ENCODE peak calls at places on chromosomes 16 and 17, in eight cellular contexts. One of them, this sample, is unnamed.

GRCh38 chr16:67674851-67675578 is 8.4 kb downstream of the C16orf86 start:
- DNase-seq in EH: no peak
- DNase-seq in Daoy: no peak
- DNase-seq in occipital lobe: no peak
- DNase-seq in Panc1: no peak
- DNase-seq in BJ: no peak
- DNase-seq in substantia nigra: no peak
- DNase-seq in HEK293T: no peak
- DNase-seq in this sample: no peak

GRCh38 chr16:87956169-87956770 is 5.0 kb downstream of the BANP start:
- DNase-seq in EH: peak
- DNase-seq in Daoy: no peak
- DNase-seq in occipital lobe: no peak
- DNase-seq in Panc1: no peak
- DNase-seq in BJ: no peak
- DNase-seq in substantia nigra: no peak
- DNase-seq in HEK293T: no peak
- DNase-seq in this sample: peak

GRCh38 chr16:56041556-56042140 is 149.6 kb upstream of the GNAO1 start:
- DNase-seq in EH: peak
- DNase-seq in Daoy: peak
- DNase-seq in occipital lobe: no peak
- DNase-seq in Panc1: no peak
- DNase-seq in BJ: no peak
- DNase-seq in substantia nigra: peak
- DNase-seq in HEK293T: peak
- DNase-seq in this sample: no peak

GRCh38 chr17:76996741-76997694 is 128.8 kb downstream of the MGAT5B start:
- DNase-seq in EH: no peak
- DNase-seq in Daoy: no peak
- DNase-seq in occipital lobe: no peak
- DNase-seq in Panc1: no peak
- DNase-seq in BJ: no peak
- DNase-seq in substantia nigra: no peak
- DNase-seq in HEK293T: no peak
- DNase-seq in this sample: no peak

GRCh38 chr17:12320286-12320685 is 299.6 kb downstream of the MAP2K4 start:
- DNase-seq in EH: peak
- DNase-seq in Daoy: peak
- DNase-seq in occipital lobe: no peak
- DNase-seq in Panc1: no peak
- DNase-seq in BJ: peak
- DNase-seq in substantia nigra: no peak
- DNase-seq in HEK293T: no peak
- DNase-seq in this sample: peak

GRCh38 chr16:50699345-50700159 is 6.1 kb downstream of the NOD2 start:
- DNase-seq in EH: no peak
- DNase-seq in Daoy: peak
- DNase-seq in occipital lobe: no peak
- DNase-seq in Panc1: no peak
- DNase-seq in BJ: no peak
- DNase-seq in substantia nigra: no peak
- DNase-seq in HEK293T: no peak
- DNase-seq in this sample: peak

GRCh38 chr16:77288222-77288621 is 89.0 kb downstream of the SYCE1L start:
- DNase-seq in EH: peak
- DNase-seq in Daoy: peak
- DNase-seq in occipital lobe: no peak
- DNase-seq in Panc1: no peak
- DNase-seq in BJ: peak
- DNase-seq in substantia nigra: no peak
- DNase-seq in HEK293T: no peak
- DNase-seq in this sample: peak

GRCh38 chr17:55727275-55727674 is 4.6 kb upstream of the TMEM100 start:
- DNase-seq in EH: no peak
- DNase-seq in Daoy: no peak
- DNase-seq in occipital lobe: no peak
- DNase-seq in Panc1: no peak
- DNase-seq in BJ: no peak
- DNase-seq in substantia nigra: no peak
- DNase-seq in HEK293T: no peak
- DNase-seq in this sample: no peak

GRCh38 chr16:63617990-63618763 is 1503.7 kb downstream of the CDH11 start:
- DNase-seq in EH: peak
- DNase-seq in Daoy: no peak
- DNase-seq in occipital lobe: no peak
- DNase-seq in Panc1: no peak
- DNase-seq in BJ: no peak
- DNase-seq in substantia nigra: no peak
- DNase-seq in HEK293T: no peak
- DNase-seq in this sample: peak

GRCh38 chr17:185445-186138 is 4.1 kb upstream of the DOC2B start:
- DNase-seq in EH: no peak
- DNase-seq in Daoy: peak
- DNase-seq in occipital lobe: no peak
- DNase-seq in Panc1: no peak
- DNase-seq in BJ: no peak
- DNase-seq in substantia nigra: no peak
- DNase-seq in HEK293T: no peak
- DNase-seq in this sample: no peak

GRCh38 chr17:57899822-57900221 is 50.0 kb upstream of the MRPS23 start:
- DNase-seq in EH: peak
- DNase-seq in Daoy: no peak
- DNase-seq in occipital lobe: no peak
- DNase-seq in Panc1: no peak
- DNase-seq in BJ: no peak
- DNase-seq in substantia nigra: no peak
- DNase-seq in HEK293T: no peak
- DNase-seq in this sample: no peak

GRCh38 chr16:72098936-72099335 is 5.3 kb downstream of the DHX38 start:
- DNase-seq in EH: no peak
- DNase-seq in Daoy: no peak
- DNase-seq in occipital lobe: no peak
- DNase-seq in Panc1: no peak
- DNase-seq in BJ: no peak
- DNase-seq in substantia nigra: no peak
- DNase-seq in HEK293T: no peak
- DNase-seq in this sample: no peak

GRCh38 chr17:7842380-7842949 is 8.4 kb downstream of the KDM6B start:
- DNase-seq in EH: peak
- DNase-seq in Daoy: peak
- DNase-seq in occipital lobe: peak
- DNase-seq in Panc1: no peak
- DNase-seq in BJ: no peak
- DNase-seq in substantia nigra: no peak
- DNase-seq in HEK293T: no peak
- DNase-seq in this sample: peak

GRCh38 chr17:80416940-80417293 is 1.9 kb downstream of the ENDOV start:
- DNase-seq in EH: no peak
- DNase-seq in Daoy: no peak
- DNase-seq in occipital lobe: no peak
- DNase-seq in Panc1: no peak
- DNase-seq in BJ: no peak
- DNase-seq in substantia nigra: no peak
- DNase-seq in HEK293T: no peak
- DNase-seq in this sample: no peak

GRCh38 chr16:12573300-12573699 is 230.4 kb downstream of the CPPED1 start:
- DNase-seq in EH: no peak
- DNase-seq in Daoy: no peak
- DNase-seq in occipital lobe: no peak
- DNase-seq in Panc1: no peak
- DNase-seq in BJ: no peak
- DNase-seq in substantia nigra: no peak
- DNase-seq in HEK293T: no peak
- DNase-seq in this sample: no peak

GRCh38 chr17:82356845-82357355 is 2.1 kb upstream of the TEX19 start:
- DNase-seq in EH: no peak
- DNase-seq in Daoy: no peak
- DNase-seq in occipital lobe: no peak
- DNase-seq in Panc1: no peak
- DNase-seq in BJ: no peak
- DNase-seq in substantia nigra: no peak
- DNase-seq in HEK293T: no peak
- DNase-seq in this sample: no peak

GRCh38 chr16:84465154-84465553 is 39.3 kb downstream of the MEAK7 start:
- DNase-seq in EH: no peak
- DNase-seq in Daoy: no peak
- DNase-seq in occipital lobe: no peak
- DNase-seq in Panc1: no peak
- DNase-seq in BJ: no peak
- DNase-seq in substantia nigra: no peak
- DNase-seq in HEK293T: no peak
- DNase-seq in this sample: no peak

GRCh38 chr16:87387942-87388817 is 4.0 kb upstream of the MAP1LC3B start:
- DNase-seq in EH: peak
- DNase-seq in Daoy: peak
- DNase-seq in occipital lobe: peak
- DNase-seq in Panc1: peak
- DNase-seq in BJ: peak
- DNase-seq in substantia nigra: peak
- DNase-seq in HEK293T: peak
- DNase-seq in this sample: peak

GRCh38 chr16:57764341-57765159 is 29.0 kb downstream of the KATNB1 start:
- DNase-seq in EH: peak
- DNase-seq in Daoy: peak
- DNase-seq in occipital lobe: no peak
- DNase-seq in Panc1: peak
- DNase-seq in BJ: peak
- DNase-seq in substantia nigra: no peak
- DNase-seq in HEK293T: peak
- DNase-seq in this sample: peak

GRCh38 chr17:13074026-13074425 is 56.2 kb upstream of the ELAC2 start:
- DNase-seq in EH: peak
- DNase-seq in Daoy: peak
- DNase-seq in occipital lobe: no peak
- DNase-seq in Panc1: no peak
- DNase-seq in BJ: no peak
- DNase-seq in substantia nigra: no peak
- DNase-seq in HEK293T: no peak
- DNase-seq in this sample: peak

GRCh38 chr16:2867987-2868789 is 10.2 kb upstream of the PRSS22 start:
- DNase-seq in EH: peak
- DNase-seq in Daoy: peak
- DNase-seq in occipital lobe: peak
- DNase-seq in Panc1: peak
- DNase-seq in BJ: peak
- DNase-seq in substantia nigra: peak
- DNase-seq in HEK293T: peak
- DNase-seq in this sample: peak

GRCh38 chr16:46629331-46629843 is 8.2 kb upstream of the SHCBP1 start:
- DNase-seq in EH: peak
- DNase-seq in Daoy: peak
- DNase-seq in occipital lobe: no peak
- DNase-seq in Panc1: no peak
- DNase-seq in BJ: no peak
- DNase-seq in substantia nigra: no peak
- DNase-seq in HEK293T: peak
- DNase-seq in this sample: peak

GRCh38 chr17:50661795-50662391 is 27.2 kb downstream of the ABCC3 start:
- DNase-seq in EH: peak
- DNase-seq in Daoy: peak
- DNase-seq in occipital lobe: no peak
- DNase-seq in Panc1: peak
- DNase-seq in BJ: peak
- DNase-seq in substantia nigra: no peak
- DNase-seq in HEK293T: no peak
- DNase-seq in this sample: peak

GRCh38 chr17:42571435-42572225 is 4.7 kb downstream of the MLX start:
- DNase-seq in EH: no peak
- DNase-seq in Daoy: no peak
- DNase-seq in occipital lobe: no peak
- DNase-seq in Panc1: no peak
- DNase-seq in BJ: no peak
- DNase-seq in substantia nigra: no peak
- DNase-seq in HEK293T: no peak
- DNase-seq in this sample: no peak

GRCh38 chr17:45813051-45813731 is 29.1 kb downstream of the CRHR1 start:
- DNase-seq in EH: peak
- DNase-seq in Daoy: peak
- DNase-seq in occipital lobe: peak
- DNase-seq in Panc1: no peak
- DNase-seq in BJ: no peak
- DNase-seq in substantia nigra: peak
- DNase-seq in HEK293T: peak
- DNase-seq in this sample: peak

GRCh38 chr16:11312718-11313492 is 31.8 kb upstream of the PRM1 start:
- DNase-seq in EH: peak
- DNase-seq in Daoy: peak
- DNase-seq in occipital lobe: no peak
- DNase-seq in Panc1: no peak
- DNase-seq in BJ: peak
- DNase-seq in substantia nigra: no peak
- DNase-seq in HEK293T: no peak
- DNase-seq in this sample: peak

GRCh38 chr16:72997141-72997542 is 50.8 kb downstream of the ZFHX3 start:
- DNase-seq in EH: peak
- DNase-seq in Daoy: no peak
- DNase-seq in occipital lobe: no peak
- DNase-seq in Panc1: no peak
- DNase-seq in BJ: no peak
- DNase-seq in substantia nigra: no peak
- DNase-seq in HEK293T: no peak
- DNase-seq in this sample: peak

GRCh38 chr17:73657473-73658116 is 13.3 kb upstream of the SDK2 start:
- DNase-seq in EH: no peak
- DNase-seq in Daoy: peak
- DNase-seq in occipital lobe: no peak
- DNase-seq in Panc1: no peak
- DNase-seq in BJ: no peak
- DNase-seq in substantia nigra: no peak
- DNase-seq in HEK293T: peak
- DNase-seq in this sample: peak

GRCh38 chr17:60947100-60947499 is 269.4 kb downstream of the BCAS3 start:
- DNase-seq in EH: peak
- DNase-seq in Daoy: no peak
- DNase-seq in occipital lobe: no peak
- DNase-seq in Panc1: no peak
- DNase-seq in BJ: no peak
- DNase-seq in substantia nigra: no peak
- DNase-seq in HEK293T: no peak
- DNase-seq in this sample: peak

GRCh38 chr17:34252890-34253525 is 2.1 kb upstream of the CCL2 start:
- DNase-seq in EH: peak
- DNase-seq in Daoy: no peak
- DNase-seq in occipital lobe: no peak
- DNase-seq in Panc1: no peak
- DNase-seq in BJ: no peak
- DNase-seq in substantia nigra: no peak
- DNase-seq in HEK293T: no peak
- DNase-seq in this sample: no peak